ENCODE peak calls at places on chromosomes 11 and 22, in nine cellular contexts. E is adrenal gland; H is brain microvascular endothelial cell; T is mesothelial cell of epicardium; X is BE2C; I is stimulated activated CD4-positive, alpha-beta T cell treated with anti-CD3 and anti-CD28 coated beads, Interleukin-12 subunit alpha, Interleukin-12 subunit beta, amount 100 ng/mL, for 48 hours; K is EL; B is dorsolateral prefrontal cortex; A is T-helper 1 cell. C is an unnamed sample.

GRCh38 chr11:76443254-76443935 is 1.4 kb upstream of the EMSY start:
- DNase-seq in E (no peak), H (no peak), T (no peak), X (no peak), I (no peak), K (peak), B (no peak), A (no peak), C (peak)

GRCh38 chr11:86981777-86982540 is 26.8 kb upstream of the FZD4 start:
- DNase-seq in E (no peak), H (no peak), T (no peak), X (no peak), I (no peak), K (no peak), B (no peak), A (no peak), C (no peak)

GRCh38 chr22:44940121-44940520 is 69.7 kb downstream of the PHF21B start:
- DNase-seq in E (no peak), H (no peak), T (no peak), X (no peak), I (no peak), K (no peak), B (no peak), A (no peak), C (no peak)

GRCh38 chr11:29159552-29160465 is 857.0 kb downstream of the KCNA4 start:
- DNase-seq in E (peak), H (peak), T (no peak), X (peak), I (no peak), K (peak), B (no peak), A (no peak), C (peak)

GRCh38 chr22:26648011-26648497 is 9.3 kb upstream of the MIAT start:
- DNase-seq in E (no peak), H (no peak), T (no peak), X (peak), I (no peak), K (no peak), B (no peak), A (no peak), C (peak)

GRCh38 chr22:40218723-40219294 is 41.1 kb downstream of the TNRC6B start:
- DNase-seq in E (no peak), H (no peak), T (no peak), X (no peak), I (no peak), K (no peak), B (no peak), A (no peak), C (no peak)

GRCh38 chr22:40491990-40492631 is 121.7 kb downstream of the SGSM3 start:
- DNase-seq in E (no peak), H (peak), T (no peak), X (no peak), I (no peak), K (no peak), B (peak), A (no peak), C (peak)

GRCh38 chr11:8080674-8081590 is at the start of gene TUB:
- DNase-seq in E (peak), H (no peak), T (peak), X (peak), I (no peak), K (peak), B (peak), A (no peak), C (no peak)

GRCh38 chr11:6319879-6320410 is 356 bp downstream of the CAVIN3 start:
- DNase-seq in E (peak), H (peak), T (peak), X (no peak), I (no peak), K (peak), B (peak), A (no peak), C (peak)

GRCh38 chr22:39220897-39221850 is 23.6 kb downstream of the PDGFB start:
- DNase-seq in E (no peak), H (no peak), T (peak), X (no peak), I (no peak), K (peak), B (no peak), A (no peak), C (peak)

GRCh38 chr11:2088746-2089535 is 50.2 kb downstream of the IGF2 start:
- DNase-seq in E (no peak), H (no peak), T (no peak), X (no peak), I (no peak), K (no peak), B (no peak), A (no peak), C (no peak)

GRCh38 chr11:58573451-58574104 is 2.1 kb downstream of the LPXN start:
- DNase-seq in E (peak), H (peak), T (no peak), X (no peak), I (peak), K (peak), B (no peak), A (no peak), C (peak)

C was measured in RPMI7951.